ENCODE peak calls at places on chromosomes 3 and 15, in seven cellular contexts. H, D, U, M, V, E and G are unnamed samples.

GRCh38 chr3:134754768-134755559 is 40.1 kb upstream of the EPHB1 start:
- DNase-seq in H (no peak), D (peak; percentile 57), U (peak; percentile 45), M (no peak), V (peak; percentile 30), E (peak; percentile 10), G (peak; percentile 22)

GRCh38 chr3:73602171-73602570 is 22.6 kb downstream of the PDZRN3 start:
- DNase-seq in H (no peak), D (no peak), U (peak; percentile 46), M (no peak), V (peak; percentile 94), E (no peak), G (no peak)

GRCh38 chr15:59199775-59200465 is 6.7 kb upstream of the LDHAL6B start:
- DNase-seq in H (peak; percentile 35), D (no peak), U (no peak), M (no peak), V (peak; percentile 85), E (peak; percentile 76), G (peak; percentile 40)

GRCh38 chr3:49611291-49611690 is 57.0 kb downstream of the BSN start:
- DNase-seq in H (no peak), D (no peak), U (no peak), M (no peak), V (no peak), E (no peak), G (no peak)

GRCh38 chr3:114672692-114673447 is 379.0 kb downstream of the TIGIT start:
- DNase-seq in H (no peak), D (no peak), U (no peak), M (no peak), V (no peak), E (no peak), G (no peak)

GRCh38 chr15:96345560-96346389 is 15.3 kb downstream of the NR2F2 start:
- DNase-seq in H (no peak), D (peak; percentile 63), U (no peak), M (no peak), V (peak; percentile 83), E (no peak), G (peak; percentile 64)

GRCh38 chr15:89758981-89759380 is 7.9 kb upstream of the MESP1 start:
- DNase-seq in H (no peak), D (no peak), U (no peak), M (no peak), V (no peak), E (no peak), G (no peak)

GRCh38 chr3:129688310-129688895 is 81.9 kb upstream of the PLXND1 start:
- DNase-seq in H (no peak), D (no peak), U (peak; percentile 75), M (no peak), V (peak; percentile 74), E (no peak), G (no peak)

GRCh38 chr3:97810779-97811390 is 10.9 kb upstream of the CRYBG3 start:
- DNase-seq in H (no peak), D (no peak), U (no peak), M (no peak), V (peak; percentile 38), E (no peak), G (peak; percentile 60)

GRCh38 chr3:24139463-24140412 is 194.7 kb downstream of the NR1D2 start:
- DNase-seq in H (no peak), D (no peak), U (no peak), M (no peak), V (no peak), E (no peak), G (no peak)

GRCh38 chr3:40258555-40258954 is 51.0 kb upstream of the EIF1B start:
- DNase-seq in H (no peak), D (no peak), U (no peak), M (no peak), V (peak; percentile 2), E (peak; percentile 10), G (peak; percentile 47)

GRCh38 chr3:157065201-157065600 is 94.7 kb downstream of the CCNL1 start:
- DNase-seq in H (no peak), D (no peak), U (no peak), M (no peak), V (no peak), E (no peak), G (no peak)

GRCh38 chr3:195542261-195542660 is 864 bp downstream of the PPP1R2 start:
- DNase-seq in H (no peak), D (no peak), U (no peak), M (no peak), V (no peak), E (no peak), G (peak; percentile 17)

GRCh38 chr15:95252404-95252803 is 1021.0 kb downstream of the MCTP2 start:
- DNase-seq in H (no peak), D (no peak), U (no peak), M (no peak), V (peak; percentile 49), E (no peak), G (no peak)

GRCh38 chr15:101120473-101120872 is 131.4 kb downstream of the CHSY1 start:
- DNase-seq in H (no peak), D (no peak), U (no peak), M (no peak), V (no peak), E (no peak), G (no peak)
- TF ChIP-seq CTCF in H (no peak), D (no peak), U (no peak), M (no peak), V (no peak), E (no peak), G (no peak)

GRCh38 chr3:177039875-177040274 is 157.4 kb downstream of the TBL1XR1 start:
- DNase-seq in H (no peak), D (no peak), U (no peak), M (no peak), V (no peak), E (no peak), G (no peak)

GRCh38 chr3:177041021-177041729 is 156.1 kb downstream of the TBL1XR1 start:
- DNase-seq in H (no peak), D (no peak), U (peak; percentile 38), M (no peak), V (peak; percentile 25), E (no peak), G (no peak)

GRCh38 chr3:177037241-177037640 is 160.0 kb downstream of the TBL1XR1 start:
- DNase-seq in H (no peak), D (no peak), U (peak; percentile 38), M (no peak), V (peak; percentile 17), E (no peak), G (no peak)

GRCh38 chr3:177041730-177042551 is 155.3 kb downstream of the TBL1XR1 start:
- DNase-seq in H (no peak), D (no peak), U (no peak), M (no peak), V (no peak), E (no peak), G (no peak)
- H3K27ac ChIP-seq in H (no peak overlapping the region), D (no peak overlapping the region), U (no peak overlapping the region), M (no peak overlapping the region), V (no peak overlapping the region), E (no peak overlapping the region), G (no peak overlapping the region)

DNA sequence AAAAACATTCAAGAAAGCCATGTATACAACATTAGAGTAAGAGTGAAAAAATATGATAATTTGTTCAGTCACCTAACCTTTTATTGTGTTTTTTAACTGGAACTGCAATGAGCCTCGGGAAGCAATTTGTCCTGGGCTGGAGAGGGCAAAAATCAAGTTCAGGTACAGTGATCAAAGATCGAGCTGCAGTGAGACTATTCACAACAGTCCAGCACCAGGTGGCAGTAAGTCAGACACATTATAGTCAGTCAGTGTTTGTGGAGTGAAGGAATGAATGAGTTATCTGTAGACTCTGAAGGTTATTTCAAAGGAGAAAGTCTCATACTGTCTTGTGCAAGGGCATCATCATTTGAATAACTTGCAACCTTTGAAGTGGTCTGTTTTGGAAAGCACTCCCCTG is 116.6 kb downstream of the CHDH start:
- DNase-seq in H (no peak), D (no peak), U (no peak), M (no peak), V (no peak), E (no peak), G (no peak)
- TF ChIP-seq CTCF in H (peak; percentile 8), D (peak; percentile 54), U (no peak), M (peak; percentile 5), V (no peak), E (peak; percentile 30), G (no peak)

DNA sequence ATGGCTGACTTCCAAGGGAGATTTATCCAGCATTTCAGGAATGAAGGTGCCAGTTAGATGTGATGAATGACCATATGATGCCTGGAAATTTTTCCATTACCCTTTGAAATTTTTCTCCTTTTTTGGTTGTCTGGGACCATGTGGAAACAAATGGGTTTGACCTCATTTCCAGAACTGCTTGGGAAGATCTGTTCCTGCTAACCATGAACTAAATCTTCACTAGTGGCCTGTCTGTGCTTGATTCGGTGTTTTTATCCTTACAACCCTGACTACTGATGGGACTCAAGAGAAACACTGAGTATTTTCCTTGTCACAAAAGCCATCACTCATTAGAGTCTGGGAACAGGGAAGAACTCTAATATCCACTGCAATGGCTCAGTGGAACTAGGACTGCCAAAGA is 409.4 kb downstream of the PDCD6IP start:
- DNase-seq in H (no peak), D (no peak), U (no peak), M (no peak), V (no peak), E (no peak), G (no peak)
- H3K27ac ChIP-seq in H (no peak overlapping the region), D (no peak overlapping the region), U (no peak overlapping the region), M (no peak overlapping the region), V (no peak overlapping the region), E (no peak overlapping the region), G (no peak overlapping the region)